ENCODE peak calls at places on chromosomes 6 and 20, in four cellular contexts. V is AG04449; Y is CD8-positive, alpha-beta memory T cell; S is heart left ventricle. N is an unnamed sample.

GRCh38 chr6:136226674-136227377 is 23.3 kb downstream of the MTFR2 start:
- DNase-seq in Y (no peak), S (no peak), V (no peak), N (no peak)

GRCh38 chr6:152099816-152100618 is 292.5 kb downstream of the ESR1 start:
- DNase-seq in Y (no peak), S (peak), V (no peak), N (peak)

GRCh38 chr6:146775227-146775626 is 176.5 kb downstream of the ADGB start:
- DNase-seq in S (no peak), Y (no peak), V (no peak), N (no peak)

GRCh38 chr6:143984670-143985069 is 23.4 kb downstream of the PLAGL1 start:
- DNase-seq in S (no peak), V (no peak), Y (no peak), N (no peak)

GRCh38 chr20:37552415-37552814 is 24.7 kb upstream of the BLCAP start:
- DNase-seq in Y (no peak), S (no peak), V (no peak), N (no peak)

GRCh38 chr6:30740993-30741784 is 1.3 kb downstream of the FLOT1 start:
- DNase-seq in S (no peak), Y (no peak), V (no peak), N (no peak)

GRCh38 chr20:40563296-40563950 is 125.6 kb downstream of the MAFB start:
- DNase-seq in S (no peak), Y (no peak), V (no peak), N (no peak)

GRCh38 chr20:3778976-3779375 is 2.3 kb downstream of the SPEF1 start:
- DNase-seq in S (peak), V (no peak), Y (no peak), N (no peak)

GRCh38 chr20:54207053-54207742 is 689 bp upstream of the PFDN4 start:
- DNase-seq in V (no peak), Y (no peak), S (no peak), N (no peak)

GRCh38 chr20:57590485-57591288 is 29.5 kb downstream of the ZBP1 start:
- DNase-seq in V (no peak), Y (no peak), S (no peak), N (no peak)

GRCh38 chr6:8130399-8130798 is 28.1 kb upstream of the EEF1E1 start:
- DNase-seq in Y (no peak), S (no peak), V (peak), N (no peak)

GRCh38 chr6:48426636-48427035 is 315.6 kb upstream of the PTCHD4 start:
- DNase-seq in Y (no peak), V (peak), S (no peak), N (peak)

GRCh38 chr20:62418709-62419487 is 8.4 kb downstream of the RBBP8NL start:
- DNase-seq in S (no peak), Y (no peak), V (no peak), N (no peak)

GRCh38 chr20:24956001-24956761 is 7.1 kb downstream of the CST7 start:
- DNase-seq in Y (no peak), S (no peak), V (no peak), N (no peak)

GRCh38 chr20:1150218-1150617 is 31.8 kb downstream of the PSMF1 start:
- DNase-seq in V (no peak), Y (no peak), S (no peak), N (peak)

GRCh38 chr20:25586877-25587276 is 1.5 kb upstream of the NINL start:
- DNase-seq in Y (no peak), V (no peak), S (no peak), N (no peak)

GRCh38 chr6:6366778-6367177 is 46.3 kb upstream of the F13A1 start:
- DNase-seq in S (no peak), V (no peak), Y (no peak), N (no peak)

GRCh38 chr20:46648903-46649649 is 2.2 kb downstream of the SLC13A3 start:
- DNase-seq in Y (no peak), V (no peak), S (no peak), N (no peak)

GRCh38 chr20:57627339-57627738 is 7.1 kb upstream of the ZBP1 start:
- DNase-seq in V (no peak), Y (no peak), S (no peak), N (no peak)

GRCh38 chr6:34143884-34144580 is 1.9 kb downstream of the GRM4 start:
- DNase-seq in Y (no peak), V (no peak), S (peak), N (no peak)

GRCh38 chr6:87832025-87832825 is 130.2 kb upstream of the AKIRIN2 start:
- DNase-seq in Y (no peak), V (no peak), S (no peak), N (no peak)

GRCh38 chr6:815348-815738 is 122.4 kb upstream of the EXOC2 start:
- DNase-seq in S (no peak), V (no peak), Y (no peak), N (no peak)

GRCh38 chr6:100412872-100413271 is 51.8 kb downstream of the SIM1 start:
- DNase-seq in S (no peak), V (no peak), Y (no peak), N (no peak)

GRCh38 chr20:54649511-54649962 is 174.1 kb downstream of the DOK5 start:
- DNase-seq in S (peak), Y (peak), V (no peak), N (peak)

GRCh38 chr6:169738204-169738971 is 13.0 kb downstream of the DYNLT2 start:
- DNase-seq in S (no peak), Y (no peak), V (no peak), N (no peak)
- H3K4me3 ChIP-seq in S (no peak), Y (no peak), V (no peak), N (no peak)

GRCh38 chr6:41335943-41336342 is 535 bp downstream of the NCR2 start:
- DNase-seq in V (no peak), S (no peak), Y (no peak), N (no peak)
- H3K4me3 ChIP-seq in V (no peak), S (no peak), Y (no peak), N (no peak)

GRCh38 chr20:49983123-49983847 is 505 bp downstream of the SNAI1 start:
- DNase-seq in V (no peak), S (no peak), Y (no peak), N (no peak)
- H3K4me3 ChIP-seq in V (peak), S (peak), Y (peak), N (peak)

DNA sequence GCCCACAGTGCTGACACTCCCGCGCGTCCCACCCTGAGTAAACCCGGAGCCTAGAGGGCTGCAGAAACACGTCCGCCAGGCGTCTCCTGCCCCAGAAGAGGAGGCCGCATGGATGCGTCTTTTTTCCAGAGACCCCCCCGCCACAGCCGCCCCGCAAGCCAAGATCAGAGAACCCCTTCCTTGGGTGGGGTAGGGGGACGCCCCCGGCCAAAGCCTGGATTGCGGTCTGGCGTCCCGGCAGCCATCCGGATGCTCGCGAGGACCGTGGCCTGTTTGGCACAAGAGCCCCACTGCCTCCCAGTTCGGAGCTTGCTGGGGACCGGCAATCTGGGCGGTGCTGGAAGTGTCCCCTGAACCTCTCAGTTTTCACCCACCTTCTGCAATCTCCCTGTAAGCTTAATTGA is 960 bp downstream of the FAM162B start:
- DNase-seq in Y (no peak), S (peak), V (no peak), N (no peak)
- H3K4me3 ChIP-seq in Y (no peak), S (peak), V (peak), N (peak)